ENCODE peak calls at places on chromosomes 2 and 18, in nine cellular contexts. S is fibroblast of lung, W is astrocyte, N is adrenal gland, Z is astrocyte of the spinal cord, C is cardiac muscle cell, A is AG09309, O is tibial nerve, Y is HepG2. D is an unnamed sample.

GRCh38 chr2:215728504-215729065 is 284.8 kb downstream of the MREG start:
- DNase-seq in C (no peak), Z (peak), S (peak), W (peak), N (no peak), O (peak), Y (peak), A (peak), D (peak)

GRCh38 chr2:29113891-29114321 is 1.3 kb upstream of the CLIP4 start:
- DNase-seq in C (peak), W (peak), O (peak), N (peak), S (peak), Z (peak), Y (no peak), A (peak), D (peak)

GRCh38 chr2:11744631-11745394 is 1.6 kb upstream of the LPIN1 start:
- DNase-seq in Z (peak), S (peak), O (no peak), Y (peak), W (peak), A (no peak), N (no peak), C (peak), D (no peak)

GRCh38 chr2:99545066-99545465 is 55.2 kb upstream of the REV1 start:
- DNase-seq in Z (peak), A (no peak), N (no peak), Y (no peak), S (peak), O (no peak), W (peak), C (peak), D (peak)

GRCh38 chr2:19748073-19748375 is 153.8 kb downstream of the TTC32 start:
- DNase-seq in N (no peak), Y (no peak), Z (no peak), C (no peak), S (no peak), O (no peak), W (no peak), A (no peak), D (no peak)

GRCh38 chr18:55780591-55781071 is 192.6 kb upstream of the TCF4 start:
- DNase-seq in O (no peak), S (peak), Z (peak), C (no peak), Y (no peak), A (no peak), N (no peak), W (peak), D (peak)

GRCh38 chr2:67318014-67318413 is 79.1 kb upstream of the ETAA1 start:
- DNase-seq in N (no peak), C (no peak), Y (no peak), O (no peak), Z (no peak), A (no peak), S (no peak), W (no peak), D (no peak)

GRCh38 chr2:122643725-122644329 is 888.4 kb downstream of the TSN start:
- DNase-seq in C (no peak), S (peak), A (peak), N (peak), Y (no peak), O (no peak), W (peak), Z (peak), D (peak)

GRCh38 chr2:218264773-218265601 is 4.2 kb downstream of the GPBAR1 start:
- DNase-seq in A (no peak), C (no peak), Y (peak), S (no peak), N (no peak), Z (no peak), O (peak), W (no peak), D (no peak)

GRCh38 chr2:167196461-167197252 is 308.4 kb downstream of the XIRP2 start:
- DNase-seq in C (peak), N (peak), W (peak), Z (peak), S (peak), Y (no peak), A (no peak), O (no peak), D (no peak)

GRCh38 chr18:34651586-34652369 is 58.3 kb upstream of the DTNA start:
- DNase-seq in S (peak), W (peak), Y (no peak), C (no peak), O (no peak), N (no peak), A (no peak), Z (no peak), D (no peak)

GRCh38 chr18:34648269-34648668 is 61.8 kb upstream of the DTNA start:
- DNase-seq in N (no peak), A (no peak), S (no peak), Z (no peak), Y (no peak), C (no peak), O (no peak), W (no peak), D (no peak)

GRCh38 chr18:34650121-34650545 is 60.0 kb upstream of the DTNA start:
- DNase-seq in W (peak), S (peak), O (no peak), Y (no peak), Z (peak), N (no peak), C (no peak), A (peak), D (peak)

GRCh38 chr18:34647251-34647650 is 62.8 kb upstream of the DTNA start:
- DNase-seq in O (no peak), S (no peak), Z (no peak), A (no peak), C (no peak), W (no peak), Y (no peak), N (no peak), D (no peak)

DNA sequence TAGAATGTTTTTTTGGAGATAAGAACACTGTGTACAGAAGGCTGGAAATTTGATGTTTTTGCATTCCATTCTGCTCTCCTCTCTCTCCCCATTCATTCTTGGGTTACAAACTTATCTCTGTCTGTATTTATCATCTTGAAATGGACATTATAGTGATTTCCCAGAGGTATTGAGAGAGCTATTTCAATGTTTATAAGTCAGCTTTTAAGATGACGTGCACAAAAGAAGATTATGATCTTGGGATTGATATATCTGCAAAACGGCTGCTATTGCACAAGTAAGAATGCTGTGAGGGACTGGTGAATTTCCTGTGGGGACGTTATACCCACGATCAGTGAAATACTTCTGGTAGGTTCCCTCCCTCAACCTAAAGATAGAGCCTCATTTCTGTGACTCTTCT is 61.0 kb upstream of the DTNA start:
- DNase-seq in A (no peak), W (peak), O (no peak), Y (no peak), Z (no peak), S (peak), N (no peak), C (no peak), D (no peak)
- H3K4me3 ChIP-seq in A (no peak), W (no peak), O (no peak), Y (no peak), Z (no peak), S (no peak), N (no peak), C (no peak), D (no peak)

GRCh38 chr2:64598226-64598625 is 55.5 kb downstream of the SERTAD2 start:
- DNase-seq in S (no peak), N (no peak), Z (no peak), C (no peak), Y (no peak), O (no peak), W (no peak), A (no peak), D (no peak)

GRCh38 chr2:64592994-64593655 is 60.6 kb downstream of the SERTAD2 start:
- DNase-seq in O (no peak), N (peak), S (no peak), Y (no peak), Z (no peak), C (no peak), W (no peak), A (no peak), D (no peak)

GRCh38 chr2:64599469-64599868 is 54.2 kb downstream of the SERTAD2 start:
- DNase-seq in Z (no peak), S (no peak), C (no peak), N (peak), A (no peak), O (no peak), W (no peak), Y (peak), D (no peak)

GRCh38 chr2:64594563-64594989 is 59.1 kb downstream of the SERTAD2 start:
- DNase-seq in O (no peak), S (peak), W (peak), A (peak), N (no peak), Z (no peak), C (no peak), Y (no peak), D (peak)

DNA sequence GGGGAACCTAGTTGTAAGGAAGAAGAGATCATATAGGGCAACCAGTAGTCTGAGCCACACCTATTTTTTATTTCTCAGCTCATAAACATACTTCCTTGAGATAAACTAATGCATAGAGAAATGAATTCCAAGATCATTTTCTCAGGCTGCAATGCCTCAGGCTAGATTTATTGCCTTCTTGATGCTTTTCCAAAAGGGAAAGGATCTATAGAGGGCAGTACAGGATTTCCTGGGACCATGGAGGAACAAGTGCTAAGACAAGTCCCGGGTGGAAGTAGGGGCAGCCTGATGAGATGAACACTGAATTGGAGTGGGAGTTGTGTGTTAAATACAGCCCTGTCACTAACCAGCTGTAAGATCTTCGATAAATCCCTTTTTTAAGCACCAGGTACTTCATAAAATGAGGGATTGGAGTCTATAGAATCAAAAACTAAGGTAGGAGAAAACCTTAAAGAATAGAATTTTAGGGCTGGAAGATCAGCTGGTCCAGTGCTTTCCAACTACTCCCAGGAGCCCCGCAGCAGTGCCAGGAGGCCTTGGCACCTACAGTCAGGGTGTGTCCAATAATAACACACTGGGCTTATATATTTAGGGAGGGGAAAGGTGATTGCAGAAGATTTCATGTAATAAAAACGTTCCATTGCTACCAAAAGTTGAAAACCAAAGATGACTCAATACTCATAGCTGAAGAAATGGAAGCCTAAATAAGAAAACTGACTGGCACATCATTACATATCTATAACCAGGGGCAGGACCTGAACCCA is 58.1 kb downstream of the SERTAD2 start:
- DNase-seq in O (no peak), N (no peak), W (peak), C (peak), A (no peak), S (peak), Z (peak), Y (peak), D (peak)
- TF ChIP-seq CTCF in O (peak), N (peak), W (no peak), C (peak), A (peak), S (peak), Z (peak), Y (peak), D (peak)

GRCh38 chr2:63789318-63790051 is 52.2 kb upstream of the UGP2 start:
- DNase-seq in S (peak), C (no peak), O (no peak), Z (peak), Y (no peak), A (no peak), W (peak), N (no peak), D (no peak)
- H3K4me3 ChIP-seq in S (no peak), C (no peak), O (no peak), Z (no peak), Y (no peak), A (peak), W (no peak), N (no peak), D (no peak)

GRCh38 chr2:187442378-187442777 is 5.7 kb downstream of the CALCRL start:
- DNase-seq in Z (no peak), N (no peak), C (no peak), S (no peak), O (no peak), W (no peak), Y (no peak), A (no peak), D (no peak)
- TF ChIP-seq CTCF in Z (peak), N (no peak), C (no peak), S (no peak), O (no peak), W (no peak), Y (no peak), A (no peak), D (peak)

GRCh38 chr2:212421571-212422334 is 116.8 kb downstream of the ERBB4 start:
- DNase-seq in A (peak), W (peak), O (no peak), C (no peak), S (peak), Z (no peak), Y (no peak), N (no peak), D (peak)

GRCh38 chr2:212424090-212424489 is 114.5 kb downstream of the ERBB4 start:
- DNase-seq in C (no peak), O (no peak), Z (no peak), A (no peak), Y (peak), S (peak), W (no peak), N (no peak), D (peak)

GRCh38 chr2:212423089-212423488 is 115.5 kb downstream of the ERBB4 start:
- DNase-seq in Z (no peak), N (no peak), O (no peak), C (no peak), S (peak), W (no peak), A (no peak), Y (no peak), D (no peak)

GRCh38 chr2:212428685-212429480 is 109.7 kb downstream of the ERBB4 start:
- DNase-seq in O (no peak), Y (no peak), A (no peak), S (no peak), W (no peak), C (no peak), N (no peak), Z (no peak), D (no peak)

GRCh38 chr2:212427031-212427430 is 111.6 kb downstream of the ERBB4 start:
- DNase-seq in C (no peak), Z (no peak), A (no peak), N (no peak), O (no peak), W (no peak), Y (no peak), S (no peak), D (no peak)
- H3K4me3 ChIP-seq in C (no peak), Z (no peak), A (no peak), N (no peak), O (no peak), W (no peak), Y (no peak), S (no peak), D (no peak)

GRCh38 chr2:85593023-85593422 is 2.5 kb upstream of the RNF181 start:
- DNase-seq in O (no peak), Y (peak), Z (no peak), C (no peak), S (no peak), W (no peak), N (no peak), A (no peak), D (no peak)
- TF ChIP-seq CTCF in O (no peak), Y (peak), Z (no peak), C (no peak), S (no peak), W (no peak), N (no peak), A (no peak), D (no peak)

DNA sequence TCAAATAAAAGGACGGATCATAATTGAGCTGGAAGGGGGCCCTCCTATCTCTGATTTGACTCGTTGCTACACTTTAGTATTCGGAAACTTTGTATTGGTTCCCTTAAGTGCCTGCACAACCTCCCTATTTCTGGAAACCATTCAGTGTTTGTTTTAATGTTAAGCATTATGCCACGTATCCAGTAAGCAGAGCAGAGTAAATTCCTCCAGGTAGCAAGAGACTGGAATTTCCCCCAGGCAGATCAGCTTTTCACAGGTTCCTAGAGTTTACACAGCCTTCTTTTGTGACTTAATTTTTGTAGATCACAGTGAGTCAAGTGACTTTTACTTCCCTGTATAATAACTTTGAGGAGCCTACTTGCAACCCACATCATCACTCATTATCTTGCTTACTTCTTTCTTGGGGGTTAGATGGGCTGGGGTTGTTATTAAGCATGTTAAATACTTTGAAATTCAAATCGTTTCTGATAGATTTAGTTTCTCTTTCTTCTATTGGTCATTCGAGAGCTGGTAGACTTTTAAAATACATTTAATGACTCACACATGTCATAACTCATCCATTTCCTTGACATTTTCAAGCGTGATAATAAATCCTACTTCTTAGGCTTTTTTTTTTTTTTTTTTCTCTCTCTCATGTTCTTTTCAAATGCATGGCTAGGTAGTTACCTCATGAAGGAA is 219.2 kb downstream of the NEDD4L start:
- DNase-seq in Y (no peak), A (no peak), O (no peak), S (peak), C (no peak), Z (peak), N (no peak), W (peak), D (peak)
- H3K4me3 ChIP-seq in Y (no peak), A (no peak), O (no peak), S (no peak), C (no peak), Z (no peak), N (peak), W (peak), D (peak)

GRCh38 chr2:156908825-156909224 is 348.7 kb upstream of the GALNT5 start:
- DNase-seq in S (peak), W (peak), Y (no peak), C (no peak), N (no peak), Z (peak), O (no peak), A (peak), D (peak)
- TF ChIP-seq CTCF in S (no peak), W (no peak), Y (no peak), C (no peak), N (no peak), Z (no peak), O (no peak), A (no peak), D (no peak)

D was measured in epithelial cell of esophagus.